ENCODE peak calls at places on chromosomes 16 and 17, in four cellular contexts. Y, K, O and X are unnamed samples.

GRCh38 chr17:50802609-50803571 is 32.5 kb upstream of the WFIKKN2 start:
- DNase-seq in Y (no peak), K (no peak), O (no peak), X (no peak)

GRCh38 chr17:35074711-35075707 is 11.5 kb upstream of the RFFL start:
- DNase-seq in Y (no peak), K (no peak), O (no peak), X (no peak)

GRCh38 chr17:81397314-81398169 is 2.3 kb downstream of the BAHCC1 start:
- DNase-seq in Y (peak), K (no peak), O (peak), X (peak)

GRCh38 chr17:17401271-17401781 is 75.5 kb upstream of the MED9 start:
- DNase-seq in Y (no peak), K (peak), O (peak), X (no peak)

GRCh38 chr17:68435876-68436842 is 21.1 kb downstream of the WIPI1 start:
- DNase-seq in Y (peak), K (peak), O (peak), X (peak)

GRCh38 chr17:28405632-28406477 is at the start of gene SLC46A1:
- DNase-seq in Y (no peak), K (no peak), O (peak), X (peak)

GRCh38 chr17:73782231-73782630 is 138.0 kb upstream of the SDK2 start:
- DNase-seq in Y (no peak), K (no peak), O (no peak), X (no peak)

GRCh38 chr16:13313351-13313750 is 412.0 kb downstream of the SHISA9 start:
- DNase-seq in Y (no peak), K (no peak), O (no peak), X (no peak)

GRCh38 chr16:69324013-69324531 is 6.3 kb downstream of the PDF start:
- DNase-seq in Y (no peak), K (no peak), O (no peak), X (no peak)

GRCh38 chr17:73566905-73567782 is 77.1 kb downstream of the SDK2 start:
- DNase-seq in Y (no peak), K (peak), O (no peak), X (no peak)

GRCh38 chr17:13575922-13576419 is 25.8 kb downstream of the HS3ST3A1 start:
- DNase-seq in Y (no peak), K (no peak), O (no peak), X (no peak)

GRCh38 chr16:2039286-2040030 is 8.2 kb downstream of the NTHL1 start:
- DNase-seq in Y (no peak), K (no peak), O (peak), X (no peak)

GRCh38 chr16:83215417-83216001 is 588.7 kb downstream of the CDH13 start:
- DNase-seq in Y (no peak), K (peak), O (peak), X (no peak)

GRCh38 chr17:58246104-58246740 is 7.8 kb downstream of the LPO start:
- DNase-seq in Y (no peak), K (no peak), O (no peak), X (no peak)

GRCh38 chr17:6574689-6575595 is 18.6 kb upstream of the PITPNM3 start:
- DNase-seq in Y (no peak), K (no peak), O (no peak), X (peak)

GRCh38 chr17:32111141-32111771 is 31.0 kb upstream of the RHOT1 start:
- DNase-seq in Y (peak), K (peak), O (peak), X (peak)

GRCh38 chr16:76204249-76204648 is 73.0 kb upstream of the CNTNAP4 start:
- DNase-seq in Y (no peak), K (no peak), O (no peak), X (no peak)

GRCh38 chr16:3525951-3526350 is 25.1 kb downstream of the CLUAP1 start:
- DNase-seq in Y (no peak), K (no peak), O (no peak), X (no peak)

GRCh38 chr16:3532741-3533140 is 31.9 kb downstream of the CLUAP1 start:
- DNase-seq in Y (no peak), K (no peak), O (no peak), X (no peak)

GRCh38 chr16:3529175-3529574 is 28.4 kb downstream of the CLUAP1 start:
- DNase-seq in Y (no peak), K (no peak), O (no peak), X (no peak)

GRCh38 chr16:3530371-3530914 is 29.6 kb downstream of the CLUAP1 start:
- DNase-seq in Y (peak), K (no peak), O (no peak), X (no peak)

GRCh38 chr16:3528406-3528805 is 27.6 kb downstream of the CLUAP1 start:
- DNase-seq in Y (no peak), K (no peak), O (no peak), X (no peak)
- TF ChIP-seq CTCF in Y (no peak), K (no peak), O (no peak), X (no peak)

GRCh38 chr17:8488931-8489330 is 53.2 kb downstream of the NDEL1 start:
- DNase-seq in Y (peak), K (no peak), O (no peak), X (no peak)
- TF ChIP-seq CTCF in Y (peak), K (no peak), O (no peak), X (no peak)

GRCh38 chr16:49068224-49068623 is 213.4 kb downstream of the CBLN1 start:
- DNase-seq in Y (no peak), K (no peak), O (no peak), X (no peak)
- TF ChIP-seq CTCF in Y (no peak), K (no peak), O (no peak), X (no peak)

GRCh38 chr17:82933911-82934310 is 94.1 kb upstream of the ZNF750 start:
- DNase-seq in Y (no peak), K (no peak), O (no peak), X (peak)
- TF ChIP-seq CTCF in Y (peak), K (peak), O (peak), X (peak)

DNA sequence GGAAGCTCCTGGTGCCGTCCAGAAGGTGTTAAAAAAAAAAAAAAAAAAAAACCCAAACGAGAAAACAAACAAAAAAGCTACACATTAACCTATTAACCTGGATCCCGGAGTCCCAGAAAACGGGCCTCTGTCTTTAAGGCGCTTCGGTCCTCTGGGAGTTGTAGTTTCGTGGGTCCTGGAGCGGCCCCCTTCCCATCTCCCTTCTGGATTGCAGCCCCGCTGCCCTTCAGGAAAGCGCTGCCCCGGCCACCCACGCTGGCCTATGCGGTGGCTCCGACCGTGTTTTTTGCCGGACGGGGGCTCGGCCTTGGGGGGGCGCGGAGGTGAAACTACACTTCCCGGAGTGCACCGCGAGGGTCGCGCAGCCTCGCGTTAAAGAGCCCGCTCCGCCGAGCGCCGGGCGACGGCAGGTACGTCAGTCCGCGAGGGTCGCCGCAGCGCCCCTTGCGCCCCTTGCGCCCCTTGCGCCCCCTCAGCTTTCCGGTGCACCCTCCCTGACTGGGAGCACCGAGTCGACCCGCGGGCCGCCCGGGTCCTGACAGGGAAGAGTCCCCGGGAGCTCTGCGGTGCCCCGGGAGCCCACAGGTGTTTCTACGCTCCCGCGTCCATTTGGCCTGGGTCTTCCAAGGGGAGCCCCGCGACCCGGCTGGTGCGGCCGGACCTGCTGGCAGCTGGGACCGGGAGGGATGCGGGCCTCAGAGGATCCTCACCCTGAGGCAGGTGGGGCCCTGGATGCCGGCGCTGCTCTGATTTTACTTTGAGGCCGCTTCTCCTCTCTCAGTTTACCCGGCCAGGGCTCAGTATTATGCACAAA is at the start of gene FCSK:
- DNase-seq in Y (peak), K (peak), O (peak), X (peak)
- TF ChIP-seq CTCF in Y (no peak), K (peak), O (peak), X (peak)

GRCh38 chr16:81201267-81201666 is 37.2 kb upstream of the BCO1 start:
- DNase-seq in Y (no peak), K (no peak), O (no peak), X (no peak)

GRCh38 chr16:81195907-81196534 is 42.5 kb upstream of the BCO1 start:
- DNase-seq in Y (no peak), K (no peak), O (no peak), X (no peak)

DNA sequence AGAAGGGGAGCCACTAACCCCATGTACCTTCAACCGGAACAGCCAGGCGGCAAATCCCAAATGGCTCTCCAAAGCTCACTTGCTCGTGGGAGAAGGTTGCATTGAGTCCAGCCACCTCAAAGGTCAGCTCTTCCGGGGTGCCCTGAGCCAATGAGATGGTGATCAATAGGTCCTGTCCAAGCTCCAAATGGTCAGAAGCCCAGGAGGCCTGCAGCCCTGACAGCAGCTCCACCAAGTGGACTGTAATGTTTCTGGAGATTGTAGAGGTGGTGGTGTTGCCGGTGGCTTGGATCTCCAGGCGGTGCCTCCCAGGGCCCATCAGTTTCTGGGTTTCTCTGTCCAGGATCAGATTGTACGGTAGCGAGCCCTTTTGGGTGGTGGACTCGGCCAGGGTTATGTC is 39.9 kb upstream of the BCO1 start:
- DNase-seq in Y (no peak), K (no peak), O (peak), X (no peak)
- TF ChIP-seq CTCF in Y (peak), K (no peak), O (peak), X (no peak)

DNA sequence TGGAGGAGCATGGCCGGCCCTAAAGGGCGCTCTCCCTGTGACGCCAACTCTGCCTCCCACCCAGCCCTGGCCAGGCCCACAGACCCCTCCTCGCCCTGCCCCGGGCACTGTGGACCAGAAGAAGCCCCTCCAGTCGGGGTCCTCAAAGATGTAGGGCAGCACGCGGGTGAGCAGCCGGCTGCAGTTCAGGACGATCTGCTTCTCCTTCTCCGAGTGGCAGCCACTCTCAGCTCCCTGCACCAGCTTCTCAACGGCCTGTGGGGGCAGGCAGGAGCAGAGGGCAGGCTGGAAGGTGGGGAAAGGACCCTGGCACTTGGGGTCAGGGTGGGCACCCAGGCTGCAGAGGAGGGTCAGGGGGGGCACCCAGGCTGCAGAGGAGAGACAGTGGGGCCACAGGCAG is 8.9 kb downstream of the HID1 start:
- DNase-seq in Y (no peak), K (peak), O (no peak), X (no peak)
- TF ChIP-seq CTCF in Y (no peak), K (peak), O (peak), X (peak)

DNA sequence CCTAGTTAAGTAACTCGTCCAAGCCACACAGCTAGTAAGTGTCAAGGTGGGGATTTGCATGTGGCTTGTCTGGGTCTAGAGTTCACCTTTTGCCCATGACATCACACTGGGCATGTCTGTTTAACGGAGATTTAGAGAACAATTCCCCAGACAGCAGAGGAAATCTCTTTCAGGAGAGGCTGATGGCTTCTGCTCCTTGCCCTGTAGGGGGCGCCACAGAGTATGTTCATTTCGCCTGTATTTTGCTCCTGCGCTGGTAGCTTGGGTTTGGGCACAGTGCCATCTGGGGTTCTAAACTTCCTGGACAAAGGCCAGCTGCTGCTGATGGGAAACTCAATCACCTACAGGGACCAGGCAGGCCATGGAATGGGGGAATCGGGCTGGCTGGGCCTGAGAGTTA is 20.4 kb downstream of the OTOA start:
- DNase-seq in Y (no peak), K (peak), O (no peak), X (no peak)
- TF ChIP-seq CTCF in Y (peak), K (peak), O (peak), X (peak)

DNA sequence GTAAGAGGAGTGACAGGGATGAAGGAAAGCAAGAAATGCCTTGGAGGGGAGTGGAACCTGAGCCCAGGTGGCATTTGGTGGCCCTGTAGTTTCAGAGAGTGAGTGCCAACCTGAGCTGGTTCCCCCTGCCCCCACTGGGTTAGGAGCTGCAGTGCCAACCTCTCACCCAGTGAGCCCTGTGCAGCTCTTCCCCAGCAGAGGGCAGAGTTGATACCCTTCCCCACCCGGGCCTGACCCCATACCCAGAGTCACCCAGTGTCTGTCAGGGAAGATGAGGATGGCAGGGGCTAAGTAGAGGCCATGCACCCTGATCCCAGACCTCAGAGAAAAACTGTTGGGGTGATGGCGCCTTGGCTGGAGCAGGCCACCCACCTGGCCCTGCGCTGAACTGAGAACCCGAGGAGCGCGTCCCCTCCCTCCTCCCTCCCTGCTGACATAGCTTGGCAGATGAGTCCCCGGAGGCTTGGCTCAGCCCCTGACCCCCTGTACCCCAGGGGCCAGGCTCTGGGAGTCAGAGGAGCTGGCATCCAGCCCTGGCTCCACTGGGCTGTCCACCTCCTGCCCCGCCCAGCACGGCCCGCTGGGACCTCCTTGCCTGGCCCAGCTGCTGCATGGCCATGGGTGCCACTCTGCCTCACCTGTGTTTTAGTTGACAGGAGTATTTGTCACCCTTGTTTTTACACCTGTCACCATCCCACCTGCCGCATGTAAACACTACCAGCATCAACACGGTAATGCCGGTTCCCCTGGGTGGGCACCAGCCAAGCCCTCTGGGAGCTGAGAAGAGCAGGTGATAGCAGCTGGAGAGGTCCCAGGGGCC is 113.9 kb downstream of the AMFR start:
- DNase-seq in Y (no peak), K (peak), O (no peak), X (no peak)
- TF ChIP-seq CTCF in Y (peak), K (peak), O (no peak), X (peak)